ENCODE peak calls at places on chromosomes 7 and 10, in four cellular contexts. F is activated CD4-positive, alpha-beta T cell treated with anti-CD3 and anti-CD28 coated beads for 36 hours; M is cardiac muscle cell; T is stimulated activated CD4-positive, alpha-beta T cell treated with anti-CD3 and anti-CD28 coated beads, Interleukin-4, amount 100 ng/mL, for 1 hour. K is an unnamed sample.

GRCh38 chr7:17236603-17237002 is 61.8 kb upstream of the AHR start:
- DNase-seq in T (no peak), M (no peak), F (no peak), K (no peak)

GRCh38 chr10:112375721-112376577 is 2.0 kb downstream of the ACSL5 start:
- DNase-seq in F (peak), M (no peak), T (peak), K (no peak)

GRCh38 chr7:2198206-2198605 is 34.5 kb downstream of the MAD1L1 start:
- DNase-seq in M (no peak), F (no peak), T (no peak), K (no peak)

GRCh38 chr7:77428777-77429231 is 12.7 kb upstream of the GSAP start:
- DNase-seq in M (peak), T (no peak), F (no peak), K (no peak)

GRCh38 chr7:15685358-15686181 is 913 bp downstream of the MEOX2 start:
- DNase-seq in F (no peak), T (no peak), M (peak), K (no peak)

GRCh38 chr10:75375828-75376227 is 25.7 kb downstream of the ZNF503 start:
- DNase-seq in M (no peak), F (no peak), T (no peak), K (no peak)

GRCh38 chr10:97611473-97611872 is 21.8 kb downstream of the MORN4 start:
- DNase-seq in F (no peak), T (no peak), M (no peak), K (no peak)

GRCh38 chr7:2716488-2716887 is 28.5 kb downstream of the AMZ1 start:
- DNase-seq in T (no peak), F (no peak), M (no peak), K (no peak)

GRCh38 chr10:69638642-69639041 is 8.6 kb downstream of the FAM241B start:
- DNase-seq in F (no peak), M (no peak), T (no peak), K (no peak)

GRCh38 chr7:71254751-71255150 is 122.8 kb downstream of the GALNT17 start:
- DNase-seq in F (no peak), T (no peak), M (no peak), K (no peak)

GRCh38 chr10:33734393-33735110 is 400.1 kb upstream of the NRP1 start:
- DNase-seq in T (no peak), M (no peak), F (no peak), K (no peak)

GRCh38 chr10:69976795-69977546 is 75.7 kb upstream of the MACROH2A2 start:
- DNase-seq in F (no peak), T (no peak), M (no peak), K (no peak)

GRCh38 chr10:51852297-51852696 is 152.9 kb upstream of the CSTF2T start:
- DNase-seq in T (no peak), F (no peak), M (no peak), K (no peak)

GRCh38 chr10:124087672-124088634 is 5.4 kb downstream of the CHST15 start:
- DNase-seq in F (no peak), M (no peak), T (no peak), K (no peak)

GRCh38 chr7:24049296-24049695 is 234.7 kb upstream of the NPY start:
- DNase-seq in T (no peak), M (no peak), F (no peak), K (no peak)

GRCh38 chr7:29135851-29136250 is 10.5 kb downstream of the CPVL start:
- DNase-seq in T (no peak), M (no peak), F (no peak), K (no peak)

GRCh38 chr7:157313645-157314044 is 23.2 kb upstream of the DNAJB6 start:
- DNase-seq in T (no peak), M (no peak), F (no peak), K (no peak)

GRCh38 chr10:31758495-31758894 is 170.1 kb downstream of the ARHGAP12 start:
- DNase-seq in F (no peak), T (no peak), M (no peak), K (no peak)

GRCh38 chr10:69042417-69042816 is 45.5 kb upstream of the SRGN start:
- DNase-seq in T (no peak), M (no peak), F (no peak), K (no peak)

GRCh38 chr7:133961724-133962123 is 165.4 kb upstream of the LRGUK start:
- DNase-seq in M (no peak), F (peak), T (no peak), K (no peak)